ENCODE peak calls at places on chromosomes 3 and 15, in four cellular contexts. V is endodermal cell, P is stomach, H is adrenal gland. U is an unnamed sample.
A peak's percentile ranks its signal among the peaks of the same experiment; 100 is the strongest.

GRCh38 chr3:197353001-197353866 is 54.8 kb upstream of the DLG1 start:
- DNase-seq in P (no peak), H (no peak), V (no peak), U (no peak)

GRCh38 chr3:149620291-149621020 is 37.4 kb downstream of the WWTR1 start:
- DNase-seq in V (no peak), P (no peak), H (peak; percentile 11), U (no peak)

GRCh38 chr3:12695112-12695511 is 31.2 kb upstream of the RAF1 start:
- DNase-seq in H (no peak), P (no peak), V (no peak), U (no peak)

GRCh38 chr3:180594631-180595348 is 7.2 kb upstream of the TTC14 start:
- DNase-seq in H (no peak), P (no peak), V (no peak), U (no peak)

GRCh38 chr3:138547342-138547975 is 46.6 kb downstream of the CEP70 start:
- DNase-seq in H (no peak), V (no peak), P (no peak), U (no peak)

GRCh38 chr3:111218615-111219014 is 147.0 kb downstream of the NECTIN3 start:
- DNase-seq in H (no peak), V (no peak), P (no peak), U (no peak)

GRCh38 chr3:98823791-98824190 is 60.7 kb downstream of the ST3GAL6 start:
- DNase-seq in V (no peak), H (no peak), P (no peak), U (no peak)

GRCh38 chr3:25119682-25120081 is 308.4 kb upstream of the RARB start:
- DNase-seq in P (no peak), H (no peak), V (no peak), U (no peak)

GRCh38 chr15:101523560-101523940 is 34.0 kb upstream of the PCSK6 start:
- DNase-seq in V (no peak), H (no peak), P (no peak), U (no peak)

GRCh38 chr3:79086514-79086913 is 681.3 kb downstream of the ROBO1 start:
- DNase-seq in V (peak; percentile 82), P (peak; percentile 31), H (peak; percentile 55), U (no peak)

GRCh38 chr3:5929027-5929426 is 741.5 kb downstream of the EDEM1 start:
- DNase-seq in P (no peak), H (no peak), V (no peak), U (no peak)

GRCh38 chr3:161508852-161509477 is 12.4 kb downstream of the OTOL1 start:
- DNase-seq in V (no peak), P (no peak), H (no peak), U (no peak)

GRCh38 chr3:141476033-141476432 is 10.8 kb upstream of the RASA2 start:
- DNase-seq in P (no peak), H (no peak), V (no peak), U (no peak)

GRCh38 chr3:145716519-145716918 is 444.5 kb downstream of the PLOD2 start:
- DNase-seq in V (no peak), H (no peak), P (no peak), U (no peak)

GRCh38 chr3:102480139-102480538 is 45.3 kb downstream of the ZPLD1 start:
- DNase-seq in H (no peak), V (peak; percentile 53), P (no peak), U (no peak)

GRCh38 chr3:154132777-154133375 is 11.7 kb downstream of the ARHGEF26 start:
- DNase-seq in V (no peak), P (no peak), H (no peak), U (no peak)

GRCh38 chr3:8885806-8886205 is 77.5 kb downstream of the RAD18 start:
- DNase-seq in P (no peak), H (no peak), V (no peak), U (no peak)

GRCh38 chr3:64382171-64382570 is 156.9 kb upstream of the PRICKLE2 start:
- DNase-seq in P (no peak), H (no peak), V (no peak), U (no peak)

GRCh38 chr3:53254190-53254809 is 1.5 kb downstream of the TKT start:
- DNase-seq in H (peak; percentile 65), P (no peak), V (no peak), U (no peak)

GRCh38 chr15:88834211-88834812 is 31.1 kb downstream of the ACAN start:
- DNase-seq in H (peak; percentile 51), P (peak; percentile 37), V (peak; percentile 86), U (peak; percentile 89)

GRCh38 chr3:13010770-13011169 is 62.5 kb downstream of the IQSEC1 start:
- DNase-seq in P (no peak), V (no peak), H (no peak), U (no peak)

GRCh38 chr15:88022711-88023110 is 233.8 kb downstream of the NTRK3 start:
- DNase-seq in H (no peak), P (no peak), V (no peak), U (no peak)

GRCh38 chr15:73389539-73389938 is 20.8 kb upstream of the HCN4 start:
- DNase-seq in P (no peak), V (peak; percentile 88), H (no peak), U (no peak)

GRCh38 chr15:63995789-63996188 is 50.5 kb downstream of the DAPK2 start:
- DNase-seq in H (no peak), V (no peak), P (no peak), U (no peak)

GRCh38 chr15:63998489-63998888 is 47.8 kb downstream of the DAPK2 start:
- DNase-seq in V (no peak), H (no peak), P (no peak), U (no peak)

GRCh38 chr15:63999177-63999576 is 47.1 kb downstream of the DAPK2 start:
- DNase-seq in H (peak; percentile 47), V (no peak), P (no peak), U (no peak)

GRCh38 chr15:63997715-63998442 is 48.4 kb downstream of the DAPK2 start:
- DNase-seq in V (no peak), P (no peak), H (no peak), U (no peak)

DNA sequence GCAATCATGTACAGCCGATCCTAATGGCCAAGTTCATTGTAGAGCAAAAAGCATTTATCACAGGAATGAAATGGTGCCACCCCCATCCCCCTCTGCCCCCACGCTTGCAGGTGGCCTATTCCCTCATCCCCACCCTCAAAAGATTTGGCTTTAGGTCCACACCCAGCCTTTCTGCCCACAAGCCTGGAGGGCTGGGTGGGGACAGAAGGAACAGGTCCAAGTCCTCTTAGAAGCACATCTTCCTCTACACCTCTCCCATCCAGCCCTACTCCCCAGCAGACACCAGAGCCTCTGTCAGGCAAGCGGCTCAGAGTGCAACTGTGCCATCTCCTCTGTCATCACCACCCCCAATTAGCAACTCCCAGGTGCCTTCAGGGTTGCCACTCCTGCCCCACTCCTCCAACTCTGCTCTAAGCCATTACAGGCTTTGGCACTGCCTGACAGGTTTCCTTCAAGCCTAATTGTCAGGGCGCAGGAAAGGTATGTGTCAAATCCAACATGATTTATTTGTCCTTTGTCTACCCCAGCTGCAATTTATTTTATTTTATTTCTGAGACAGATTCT is 49.4 kb downstream of the DAPK2 start:
- DNase-seq in P (no peak), V (no peak), H (no peak), U (no peak)
- H3K36me3 ChIP-seq in P (no peaks in the 10 kb centered on the region), V (no peaks in the 10 kb centered on the region), H (no peaks in the 10 kb centered on the region), U (no peaks in the 10 kb centered on the region)

GRCh38 chr15:42939841-42940240 is 19.3 kb upstream of the TTBK2 start:
- DNase-seq in H (no peak), P (no peak), V (no peak), U (no peak)

GRCh38 chr15:42937143-42937542 is 16.6 kb upstream of the TTBK2 start:
- DNase-seq in P (no peak), V (no peak), H (no peak), U (no peak)

DNA sequence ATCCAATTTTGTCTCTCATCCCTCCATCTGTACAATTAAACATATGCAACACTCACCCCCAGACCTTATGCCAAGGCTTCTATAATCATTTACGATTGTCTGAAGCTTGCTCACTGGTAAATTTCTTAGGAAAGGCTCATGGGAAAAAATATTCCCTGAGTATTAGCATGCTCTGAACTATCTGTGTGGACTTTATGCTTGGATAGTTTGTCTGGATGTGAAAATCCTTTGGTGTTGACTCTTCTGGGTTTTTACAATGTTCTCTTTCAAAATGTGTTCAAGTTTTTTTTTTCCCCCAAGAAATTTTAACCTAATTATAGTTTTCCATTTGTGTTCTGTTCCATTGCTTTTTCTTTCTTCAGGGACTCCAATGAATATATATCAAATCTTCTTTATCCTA is 19.9 kb upstream of the TTBK2 start:
- DNase-seq in V (no peak), P (no peak), H (no peak), U (no peak)
- H3K36me3 ChIP-seq in V (peaks cover 27% of the 10 kb centered on the region), P (peaks cover 31% of the 10 kb centered on the region), H (peaks cover 13% of the 10 kb centered on the region), U (no peaks in the 10 kb centered on the region)

GRCh38 chr3:29440321-29441019 is 159.6 kb downstream of the RBMS3 start:
- DNase-seq in H (no peak), V (no peak), P (no peak), U (no peak)
- H3K36me3 ChIP-seq in H (no peaks in the 10 kb centered on the region), V (no peaks in the 10 kb centered on the region), P (no peaks in the 10 kb centered on the region), U (no peaks in the 10 kb centered on the region)

DNA sequence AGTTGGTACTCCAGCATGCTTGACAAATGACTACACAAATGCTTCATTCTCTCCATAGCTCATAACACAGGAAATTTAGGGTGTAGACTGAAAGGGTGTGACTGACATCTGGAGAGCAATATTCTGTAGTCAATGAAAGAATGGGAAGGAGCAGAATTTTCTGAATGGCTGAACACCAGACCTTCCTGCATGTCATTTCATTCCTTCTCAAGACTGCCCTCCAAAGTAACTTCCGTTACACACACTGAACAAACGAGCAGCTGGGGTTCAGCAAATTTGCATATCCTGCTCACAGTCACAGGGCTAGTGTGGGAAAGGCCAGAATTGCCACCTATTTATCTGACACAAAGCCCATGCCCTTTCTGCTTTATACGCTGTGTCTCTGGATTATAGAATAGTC is 325.0 kb upstream of the CFAP20DC start:
- DNase-seq in V (no peak), H (no peak), P (no peak), U (no peak)
- H3K36me3 ChIP-seq in V (no peaks in the 10 kb centered on the region), H (no peaks in the 10 kb centered on the region), P (no peaks in the 10 kb centered on the region), U (no peaks in the 10 kb centered on the region)

GRCh38 chr15:45050587-45050986 is 27.6 kb downstream of the SORD start:
- DNase-seq in P (no peak), V (no peak), H (no peak), U (no peak)
- H3K36me3 ChIP-seq in P (peaks cover 36% of the 10 kb centered on the region), V (peaks cover 57% of the 10 kb centered on the region), H (no peaks in the 10 kb centered on the region), U (no peaks in the 10 kb centered on the region)

GRCh38 chr15:49135342-49135857 is 20.0 kb downstream of the COPS2 start:
- DNase-seq in H (no peak), P (no peak), V (no peak), U (no peak)

GRCh38 chr15:49137861-49138260 is 17.5 kb downstream of the COPS2 start:
- DNase-seq in V (no peak), H (no peak), P (no peak), U (no peak)

GRCh38 chr15:49134683-49135341 is 20.6 kb downstream of the COPS2 start:
- DNase-seq in P (no peak), V (no peak), H (no peak), U (no peak)

GRCh38 chr15:49131403-49131802 is 24.0 kb downstream of the COPS2 start:
- DNase-seq in V (no peak), P (no peak), H (no peak), U (no peak)

DNA sequence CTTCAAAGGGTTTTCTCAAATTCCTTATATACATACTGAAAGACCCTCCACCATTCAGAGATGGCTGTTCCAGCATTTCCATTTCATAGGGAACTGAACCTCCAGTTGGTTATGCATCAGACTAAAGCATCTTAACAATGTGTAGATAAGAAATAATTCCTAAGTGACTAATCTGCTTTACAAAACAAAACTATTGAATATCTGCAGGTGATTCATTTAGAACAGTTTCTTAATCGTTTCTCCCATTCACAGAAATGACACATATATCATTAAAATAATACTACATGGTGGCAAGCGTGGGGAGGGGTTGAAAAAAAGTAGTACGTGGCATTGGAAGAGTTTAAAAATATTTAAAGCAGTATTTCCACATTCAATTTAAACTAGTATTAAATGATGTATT is 19.5 kb downstream of the COPS2 start:
- DNase-seq in P (no peak), V (no peak), H (no peak), U (no peak)
- H3K36me3 ChIP-seq in P (peaks cover 100% of the 10 kb centered on the region), V (peaks cover 92% of the 10 kb centered on the region), H (peaks cover 79% of the 10 kb centered on the region), U (no peaks in the 10 kb centered on the region)

U was measured in aorta.